ENCODE peak calls at places on chromosomes 12 and 14, in five cellular contexts. One of them, this sample, is unnamed.

GRCh38 chr12:47982770-47983169 is 19.4 kb downstream of the TMEM106C start:
- DNase-seq in HFFc6: no peak
- DNase-seq in choroid plexus epithelial cell: no peak
- DNase-seq in tibial nerve: no peak
- DNase-seq in hippocampal formation: no peak
- DNase-seq in this sample: no peak

GRCh38 chr12:41288188-41288811 is 100.2 kb downstream of the PDZRN4 start:
- DNase-seq in HFFc6: no peak
- DNase-seq in choroid plexus epithelial cell: no peak
- DNase-seq in tibial nerve: no peak
- DNase-seq in hippocampal formation: no peak
- DNase-seq in this sample: no peak

GRCh38 chr14:94771191-94771905 is 1.4 kb upstream of the GSC start:
- DNase-seq in HFFc6: no peak
- DNase-seq in choroid plexus epithelial cell: no peak
- DNase-seq in tibial nerve: no peak
- DNase-seq in hippocampal formation: no peak
- DNase-seq in this sample: no peak

GRCh38 chr14:24121210-24121609 is 6.5 kb upstream of the NRL start:
- DNase-seq in HFFc6: no peak
- DNase-seq in choroid plexus epithelial cell: no peak
- DNase-seq in tibial nerve: no peak
- DNase-seq in hippocampal formation: no peak
- DNase-seq in this sample: no peak

GRCh38 chr14:55893695-55894094 is 224.5 kb upstream of the PELI2 start:
- DNase-seq in HFFc6: no peak
- DNase-seq in choroid plexus epithelial cell: no peak
- DNase-seq in tibial nerve: no peak
- DNase-seq in hippocampal formation: no peak
- DNase-seq in this sample: no peak

GRCh38 chr14:67240168-67240932 is 885 bp upstream of the PALS1 start:
- DNase-seq in HFFc6: peak
- DNase-seq in choroid plexus epithelial cell: no peak
- DNase-seq in tibial nerve: peak
- DNase-seq in hippocampal formation: peak
- DNase-seq in this sample: no peak

GRCh38 chr12:42140901-42141300 is 3.8 kb downstream of the GXYLT1 start:
- DNase-seq in HFFc6: peak
- DNase-seq in choroid plexus epithelial cell: peak
- DNase-seq in tibial nerve: no peak
- DNase-seq in hippocampal formation: no peak
- DNase-seq in this sample: no peak

GRCh38 chr14:104556256-104557021 is 23.1 kb upstream of the C14orf180 start:
- DNase-seq in HFFc6: no peak
- DNase-seq in choroid plexus epithelial cell: no peak
- DNase-seq in tibial nerve: no peak
- DNase-seq in hippocampal formation: no peak
- DNase-seq in this sample: no peak

GRCh38 chr12:48002773-48003218 is 1.5 kb downstream of the COL2A1 start:
- DNase-seq in HFFc6: no peak
- DNase-seq in choroid plexus epithelial cell: peak
- DNase-seq in tibial nerve: no peak
- DNase-seq in hippocampal formation: no peak
- DNase-seq in this sample: peak

GRCh38 chr14:73887116-73887490 is 444 bp downstream of the ZNF410 start:
- DNase-seq in HFFc6: no peak
- DNase-seq in choroid plexus epithelial cell: no peak
- DNase-seq in tibial nerve: no peak
- DNase-seq in hippocampal formation: no peak
- DNase-seq in this sample: peak

GRCh38 chr14:65476942-65477318 is 64.4 kb downstream of the FUT8 start:
- DNase-seq in HFFc6: no peak
- DNase-seq in choroid plexus epithelial cell: no peak
- DNase-seq in tibial nerve: no peak
- DNase-seq in hippocampal formation: no peak
- DNase-seq in this sample: no peak

GRCh38 chr12:53231859-53232640 is at the start of gene RARG:
- DNase-seq in HFFc6: peak
- DNase-seq in choroid plexus epithelial cell: no peak
- DNase-seq in tibial nerve: peak
- DNase-seq in hippocampal formation: no peak
- DNase-seq in this sample: peak

GRCh38 chr14:78606111-78606510 is 435.9 kb downstream of the NRXN3 start:
- DNase-seq in HFFc6: peak
- DNase-seq in choroid plexus epithelial cell: peak
- DNase-seq in tibial nerve: no peak
- DNase-seq in hippocampal formation: no peak
- DNase-seq in this sample: peak

GRCh38 chr12:111841236-111841749 is 735 bp upstream of the MAPKAPK5 start:
- DNase-seq in HFFc6: no peak
- DNase-seq in choroid plexus epithelial cell: peak
- DNase-seq in tibial nerve: peak
- DNase-seq in hippocampal formation: peak
- DNase-seq in this sample: no peak

GRCh38 chr14:41718477-41719166 is 111.9 kb downstream of the LRFN5 start:
- DNase-seq in HFFc6: no peak
- DNase-seq in choroid plexus epithelial cell: peak
- DNase-seq in tibial nerve: no peak
- DNase-seq in hippocampal formation: peak
- DNase-seq in this sample: no peak

GRCh38 chr12:51621155-51621922 is 30.3 kb downstream of the SCN8A start:
- DNase-seq in HFFc6: no peak
- DNase-seq in choroid plexus epithelial cell: no peak
- DNase-seq in tibial nerve: no peak
- DNase-seq in hippocampal formation: no peak
- DNase-seq in this sample: peak

GRCh38 chr14:73785336-73785833 is 66.2 kb upstream of the PTGR2 start:
- DNase-seq in HFFc6: peak
- DNase-seq in choroid plexus epithelial cell: peak
- DNase-seq in tibial nerve: no peak
- DNase-seq in hippocampal formation: no peak
- DNase-seq in this sample: peak

GRCh38 chr12:52279683-52280318 is 5.4 kb downstream of the KRT86 start:
- DNase-seq in HFFc6: peak
- DNase-seq in choroid plexus epithelial cell: peak
- DNase-seq in tibial nerve: no peak
- DNase-seq in hippocampal formation: no peak
- DNase-seq in this sample: no peak

GRCh38 chr12:4278582-4278939 is 5.0 kb downstream of the CCND2 start:
- DNase-seq in HFFc6: no peak
- DNase-seq in choroid plexus epithelial cell: no peak
- DNase-seq in tibial nerve: peak
- DNase-seq in hippocampal formation: no peak
- DNase-seq in this sample: no peak

GRCh38 chr14:68612049-68612448 is 180.8 kb downstream of the ZFP36L1 start:
- DNase-seq in HFFc6: no peak
- DNase-seq in choroid plexus epithelial cell: no peak
- DNase-seq in tibial nerve: no peak
- DNase-seq in hippocampal formation: no peak
- DNase-seq in this sample: peak

GRCh38 chr12:116864371-116865160 is 16.7 kb downstream of the HRK start:
- DNase-seq in HFFc6: peak
- DNase-seq in choroid plexus epithelial cell: peak
- DNase-seq in tibial nerve: no peak
- DNase-seq in hippocampal formation: no peak
- DNase-seq in this sample: peak

GRCh38 chr12:112294793-112295192 is 87.4 kb downstream of the HECTD4 start:
- DNase-seq in HFFc6: no peak
- DNase-seq in choroid plexus epithelial cell: peak
- DNase-seq in tibial nerve: peak
- DNase-seq in hippocampal formation: no peak
- DNase-seq in this sample: peak

GRCh38 chr12:83408841-83409240 is 722.1 kb downstream of the TMTC2 start:
- DNase-seq in HFFc6: no peak
- DNase-seq in choroid plexus epithelial cell: peak
- DNase-seq in tibial nerve: no peak
- DNase-seq in hippocampal formation: no peak
- DNase-seq in this sample: no peak

GRCh38 chr12:82383930-82384513 is 25.7 kb downstream of the METTL25 start:
- DNase-seq in HFFc6: peak
- DNase-seq in choroid plexus epithelial cell: peak
- DNase-seq in tibial nerve: no peak
- DNase-seq in hippocampal formation: peak
- DNase-seq in this sample: peak

GRCh38 chr12:90770861-90771260 is 184.1 kb downstream of the CCER1 start:
- DNase-seq in HFFc6: no peak
- DNase-seq in choroid plexus epithelial cell: no peak
- DNase-seq in tibial nerve: no peak
- DNase-seq in hippocampal formation: no peak
- DNase-seq in this sample: peak

GRCh38 chr14:74963705-74964271 is 8.4 kb upstream of the PGF start:
- DNase-seq in HFFc6: peak
- DNase-seq in choroid plexus epithelial cell: peak
- DNase-seq in tibial nerve: no peak
- DNase-seq in hippocampal formation: no peak
- DNase-seq in this sample: peak

GRCh38 chr14:91918159-91918883 is 29.2 kb downstream of the FBLN5 start:
- DNase-seq in HFFc6: no peak
- DNase-seq in choroid plexus epithelial cell: peak
- DNase-seq in tibial nerve: no peak
- DNase-seq in hippocampal formation: no peak
- DNase-seq in this sample: peak

GRCh38 chr14:105063041-105063440 is 2.2 kb downstream of the GPR132 start:
- DNase-seq in HFFc6: no peak
- DNase-seq in choroid plexus epithelial cell: no peak
- DNase-seq in tibial nerve: no peak
- DNase-seq in hippocampal formation: no peak
- DNase-seq in this sample: no peak

GRCh38 chr12:1629338-1630080 is 478 bp downstream of the WNT5B start:
- DNase-seq in HFFc6: no peak
- DNase-seq in choroid plexus epithelial cell: no peak
- DNase-seq in tibial nerve: no peak
- DNase-seq in hippocampal formation: no peak
- DNase-seq in this sample: no peak

GRCh38 chr14:98494582-98494981 is 777.4 kb downstream of the BCL11B start:
- DNase-seq in HFFc6: no peak
- DNase-seq in choroid plexus epithelial cell: no peak
- DNase-seq in tibial nerve: no peak
- DNase-seq in hippocampal formation: no peak
- DNase-seq in this sample: no peak

GRCh38 chr12:115093261-115093660 is 409.3 kb upstream of the TBX3 start:
- DNase-seq in HFFc6: no peak
- DNase-seq in choroid plexus epithelial cell: no peak
- DNase-seq in tibial nerve: no peak
- DNase-seq in hippocampal formation: no peak
- DNase-seq in this sample: no peak

GRCh38 chr14:78902010-78902623 is 731.9 kb downstream of the NRXN3 start:
- DNase-seq in HFFc6: peak
- DNase-seq in choroid plexus epithelial cell: peak
- DNase-seq in tibial nerve: no peak
- DNase-seq in hippocampal formation: peak
- DNase-seq in this sample: peak

This sample was measured in fibroblast of the aortic adventitia.